ENCODE peak calls at places on chromosomes 7 and 10, in five cellular contexts. U is HCT116, D is aorta, X is stomach, N is transverse colon. V is an unnamed sample.

GRCh38 chr10:132774905-132775863 is 10.8 kb downstream of the NKX6-2 start:
- DNase-seq in U (peak), D (no peak), X (peak), N (peak), V (no peak)

GRCh38 chr7:93920496-93921189 is 892 bp upstream of the GNG11 start:
- DNase-seq in D (no peak), X (no peak), U (no peak), N (no peak), V (no peak)

GRCh38 chr10:69269761-69270160 is 8.5 kb upstream of the HK1 start:
- DNase-seq in X (no peak), U (no peak), N (no peak), D (no peak), V (no peak)

GRCh38 chr7:119756687-119757086 is 516.3 kb upstream of the KCND2 start:
- DNase-seq in X (no peak), D (no peak), U (no peak), N (no peak), V (no peak)

GRCh38 chr7:94431620-94432295 is 37.1 kb downstream of the COL1A2 start:
- DNase-seq in D (no peak), N (no peak), X (no peak), U (no peak), V (no peak)

GRCh38 chr7:48780862-48781261 is 143.5 kb upstream of the CDC14C start:
- DNase-seq in U (no peak), N (no peak), D (no peak), X (no peak), V (no peak)

GRCh38 chr10:132664407-132664806 is 121.5 kb downstream of the NKX6-2 start:
- DNase-seq in D (no peak), X (no peak), N (no peak), U (no peak), V (no peak)

GRCh38 chr10:79928028-79928583 is 20.8 kb downstream of the SFTPD start:
- DNase-seq in N (no peak), D (no peak), X (peak), U (no peak), V (no peak)

GRCh38 chr7:5549096-5549896 is 125.7 kb upstream of the TNRC18 start:
- DNase-seq in N (peak), D (no peak), U (peak), X (peak), V (peak)

GRCh38 chr10:92619368-92619767 is 26.4 kb downstream of the KIF11 start:
- DNase-seq in N (no peak), D (no peak), U (no peak), X (no peak), V (no peak)

GRCh38 chr10:127774771-127775559 is 38.0 kb downstream of the FOXI2 start:
- DNase-seq in D (no peak), U (no peak), N (no peak), X (no peak), V (no peak)

DNA sequence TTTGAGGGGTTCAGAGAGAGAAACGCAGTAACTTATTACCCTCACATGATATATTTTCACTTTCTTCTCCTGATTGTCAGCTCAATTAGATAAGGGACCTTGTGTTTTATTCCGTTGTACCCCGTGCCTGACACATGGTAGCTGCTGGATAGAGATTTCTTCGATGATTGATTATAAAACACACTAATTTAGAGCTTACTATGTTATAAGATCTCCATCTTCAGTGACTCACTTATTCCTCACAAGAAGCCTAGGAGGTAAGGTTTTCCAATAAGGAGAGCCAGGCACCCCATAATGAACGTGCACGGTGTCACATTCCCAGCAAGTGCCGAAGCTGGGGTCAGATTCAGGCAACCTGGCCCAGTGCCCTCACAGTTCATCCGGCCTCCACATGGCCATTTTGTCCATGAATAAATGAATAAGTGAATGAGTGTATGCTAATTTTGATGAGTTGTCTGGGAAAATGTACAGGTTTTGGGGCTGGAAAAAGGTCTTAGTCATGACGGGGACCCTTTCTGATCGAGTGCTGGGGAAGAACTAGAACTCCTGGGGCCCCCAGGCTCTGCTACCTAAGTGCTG is 138.1 kb upstream of the CDCA7L start:
- DNase-seq in X (no peak), N (no peak), D (peak), U (no peak), V (no peak)
- H3K27ac ChIP-seq in X (peak), N (peak), D (no peak), U (peak), V (peak)

DNA sequence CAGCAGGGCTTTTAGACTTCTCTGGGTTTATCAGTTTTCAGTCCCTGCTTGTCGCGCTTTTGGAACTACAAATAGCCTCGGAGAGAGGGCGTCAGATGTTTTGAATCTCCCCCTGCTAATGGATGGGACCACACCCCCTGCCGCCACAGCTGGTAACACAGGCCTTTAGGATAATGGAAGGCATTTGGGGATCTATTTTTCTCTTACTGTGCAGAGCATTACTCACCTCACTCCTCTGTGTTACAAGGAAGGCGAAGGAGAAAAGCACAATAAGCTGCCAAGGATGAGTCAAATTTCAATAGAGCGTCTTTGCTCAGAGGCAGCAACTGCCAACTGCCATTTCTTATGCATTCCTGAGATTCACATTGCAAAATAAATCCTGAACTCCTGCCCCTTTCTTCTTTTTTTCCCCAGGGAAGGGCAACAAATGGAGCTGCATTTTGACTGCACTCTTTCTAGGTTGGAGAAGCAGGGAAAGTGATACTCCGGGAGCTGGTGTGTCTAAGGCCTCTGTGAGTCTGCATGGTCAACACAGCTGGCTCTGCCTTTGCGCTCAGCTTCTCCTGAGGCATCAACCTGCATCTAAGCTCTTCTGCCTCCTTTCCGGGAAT is 31.5 kb upstream of the SMNDC1 start:
- DNase-seq in X (no peak), U (no peak), N (no peak), D (no peak), V (no peak)
- H3K27ac ChIP-seq in X (no peak), U (no peak), N (peak), D (no peak), V (no peak)

GRCh38 chr10:44293842-44294241 is 91.1 kb downstream of the CXCL12 start:
- DNase-seq in U (no peak), X (no peak), D (peak), N (peak), V (no peak)
- H3K27ac ChIP-seq in U (no peak), X (peak), D (peak), N (peak), V (peak)

DNA sequence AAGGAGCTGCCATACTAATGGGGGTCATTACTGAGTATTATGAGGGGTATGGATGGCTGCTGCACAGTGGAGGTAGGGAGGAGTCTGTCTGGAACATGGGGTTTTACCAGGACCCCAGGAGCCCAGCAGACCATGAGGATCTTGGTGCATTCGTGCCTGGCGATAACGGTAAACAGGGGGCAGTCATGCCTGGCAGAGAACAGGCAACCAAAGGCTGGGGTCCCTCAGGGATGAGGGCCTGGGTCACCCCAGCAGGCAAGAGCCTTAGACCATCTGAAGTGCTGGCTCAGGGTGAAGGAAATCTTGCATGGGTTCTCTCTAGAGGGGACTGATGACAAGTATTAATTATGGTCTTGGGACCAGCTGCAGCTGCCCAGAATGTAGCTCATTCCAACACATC is 46.1 kb downstream of the MYL10 start:
- DNase-seq in N (no peak), D (no peak), U (no peak), X (no peak), V (peak)
- H3K27ac ChIP-seq in N (no peak), D (no peak), U (no peak), X (no peak), V (no peak)

DNA sequence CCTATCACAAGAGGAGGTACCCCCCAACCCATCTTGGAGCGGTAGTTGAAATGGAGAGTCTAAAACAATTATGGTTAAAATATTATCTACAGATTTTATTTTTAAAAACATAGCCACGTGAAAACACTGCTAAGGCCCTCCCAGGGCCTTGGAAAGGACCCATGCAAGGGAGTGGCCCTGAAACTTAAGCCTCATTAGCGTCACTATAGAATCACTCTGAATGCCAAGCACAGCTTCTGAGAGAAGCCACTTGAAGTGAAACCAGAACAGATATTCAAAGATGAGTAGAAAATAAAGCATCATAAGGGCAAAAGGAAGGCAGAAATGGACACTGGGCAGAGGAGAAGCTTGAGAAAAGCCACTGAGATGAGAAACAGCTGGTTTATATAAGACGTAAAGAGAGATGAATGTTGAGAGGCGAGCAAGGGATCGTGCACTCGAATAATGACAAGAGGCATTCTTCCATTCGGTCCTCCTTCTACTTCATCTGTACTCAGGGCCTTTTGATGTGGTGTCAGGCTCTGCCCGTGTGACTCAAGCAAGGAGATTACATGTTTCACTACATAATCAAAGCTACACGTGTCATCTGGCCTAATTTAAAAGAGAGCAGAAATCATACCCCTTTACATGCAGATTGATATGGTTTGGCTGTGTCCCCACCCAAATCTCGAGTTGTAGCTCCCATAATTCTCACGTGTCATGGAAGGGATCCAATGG is 33.4 kb upstream of the SLC39A12 start:
- DNase-seq in D (no peak), N (no peak), X (no peak), U (no peak), V (no peak)
- H3K27ac ChIP-seq in D (no peak), N (no peak), X (no peak), U (no peak), V (no peak)

GRCh38 chr10:110779489-110779888 is 92.2 kb upstream of the PDCD4 start:
- DNase-seq in N (no peak), U (no peak), X (no peak), D (no peak), V (no peak)
- H3K27ac ChIP-seq in N (no peak), U (no peak), X (no peak), D (no peak), V (no peak)

GRCh38 chr10:31758495-31758894 is 170.1 kb downstream of the ARHGAP12 start:
- DNase-seq in U (no peak), X (no peak), N (no peak), D (no peak), V (no peak)
- H3K27ac ChIP-seq in U (no peak), X (peak), N (peak), D (peak), V (peak)

GRCh38 chr10:29699621-29700020 is 64.8 kb upstream of the SVIL start:
- DNase-seq in N (no peak), D (no peak), X (no peak), U (no peak), V (no peak)

GRCh38 chr10:29698766-29699490 is 64.2 kb upstream of the SVIL start:
- DNase-seq in N (no peak), U (no peak), D (no peak), X (no peak), V (no peak)

GRCh38 chr10:29703276-29703675 is 68.5 kb upstream of the SVIL start:
- DNase-seq in N (no peak), D (no peak), X (no peak), U (no peak), V (no peak)

DNA sequence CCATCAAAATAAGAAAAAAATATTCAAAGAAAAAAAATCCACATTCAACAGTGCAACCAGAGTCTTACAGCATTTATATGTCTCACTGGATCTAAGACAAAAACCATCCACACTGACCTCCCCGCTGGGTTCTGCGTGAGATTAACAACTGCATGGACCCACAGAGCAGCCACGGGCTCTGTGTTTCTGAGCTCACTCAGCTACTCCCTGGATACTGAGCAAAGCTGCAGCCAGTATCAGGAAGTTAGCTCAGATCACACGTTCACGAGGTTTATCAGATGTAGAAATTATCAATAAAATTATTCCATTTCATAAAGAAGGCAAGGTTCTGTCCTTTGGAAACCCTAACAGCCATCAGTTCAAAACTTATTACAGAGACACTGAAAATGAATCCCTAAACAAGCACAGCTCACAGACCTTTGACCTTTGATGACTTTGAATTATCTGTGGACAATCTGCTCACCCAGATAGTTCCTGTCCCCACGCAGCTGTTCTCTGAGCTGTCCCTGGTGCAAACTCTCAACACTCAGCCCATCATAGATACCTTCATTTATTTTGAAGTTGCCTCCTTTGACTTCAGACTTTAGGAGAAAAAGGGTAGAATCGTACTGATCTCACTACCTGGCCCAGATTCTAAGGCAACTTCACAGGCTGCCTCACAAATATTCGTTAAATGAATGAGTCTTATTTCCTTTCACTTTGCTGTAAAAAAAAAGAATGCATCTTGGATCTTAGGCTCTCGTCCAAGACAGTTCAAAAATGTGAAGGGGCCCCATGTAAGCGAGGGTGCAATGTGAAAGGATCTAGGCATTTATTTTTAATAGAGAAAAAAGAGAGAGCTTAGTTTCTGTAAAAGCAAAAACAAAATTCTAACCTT is 67.8 kb upstream of the SVIL start:
- DNase-seq in U (no peak), N (no peak), D (no peak), X (no peak), V (no peak)
- H3K27ac ChIP-seq in U (no peak), N (peak), D (peak), X (no peak), V (peak)

GRCh38 chr7:39566056-39566921 is at the start of gene YAE1:
- DNase-seq in X (peak), N (peak), U (peak), D (peak), V (peak)

GRCh38 chr7:39565538-39565937 is 666 bp upstream of the YAE1 start:
- DNase-seq in D (no peak), X (no peak), U (no peak), N (no peak), V (no peak)

DNA sequence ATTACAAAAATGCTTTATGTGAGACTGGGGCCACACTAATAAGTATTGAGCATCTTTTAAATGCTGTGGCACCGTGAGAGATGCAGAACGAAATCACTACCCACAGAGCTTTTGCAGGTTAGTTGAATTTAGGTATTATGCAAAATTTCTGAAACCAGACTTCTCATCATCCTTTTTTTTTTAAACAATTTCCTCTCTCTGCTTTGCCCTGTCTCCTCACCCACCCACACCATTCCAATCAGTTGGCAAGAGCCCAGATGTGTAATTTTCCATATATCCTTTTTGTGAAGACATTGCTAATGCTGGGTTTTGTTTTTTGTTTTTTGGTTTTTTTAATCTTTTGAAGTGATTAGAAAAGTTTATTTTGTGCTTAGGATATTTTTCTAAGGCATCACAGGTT is 1.1 kb downstream of the YAE1 start:
- DNase-seq in X (no peak), U (no peak), D (no peak), N (no peak), V (no peak)
- H3K27ac ChIP-seq in X (no peak), U (no peak), D (no peak), N (no peak), V (no peak)

GRCh38 chr10:3425713-3426112 is 253.1 kb upstream of the PITRM1 start:
- DNase-seq in U (no peak), X (no peak), N (no peak), D (no peak), V (no peak)

GRCh38 chr10:3423411-3423810 is 250.8 kb upstream of the PITRM1 start:
- DNase-seq in X (no peak), U (no peak), D (no peak), N (no peak), V (no peak)

GRCh38 chr10:3425261-3425660 is 252.7 kb upstream of the PITRM1 start:
- DNase-seq in U (no peak), N (no peak), X (no peak), D (no peak), V (no peak)

GRCh38 chr10:3422282-3422681 is 249.7 kb upstream of the PITRM1 start:
- DNase-seq in X (no peak), D (no peak), N (no peak), U (no peak), V (no peak)

GRCh38 chr10:3424102-3424803 is 251.7 kb upstream of the PITRM1 start:
- DNase-seq in U (peak), D (peak), X (no peak), N (no peak), V (no peak)
- H3K27ac ChIP-seq in U (peak), D (no peak), X (peak), N (no peak), V (no peak)

V was measured in coronary artery.